ENCODE peak calls at places on chromosomes 7 and 10, in six cellular contexts. X is nucleus accumbens, O is neural crest cell, T is EL, H is stomach, R is fibroblast of the aortic adventitia. E is an unnamed sample.

GRCh38 chr10:100129424-100129823 is 47.8 kb upstream of the CPN1 start:
- DNase-seq in X (no peak), O (no peak), T (no peak), H (no peak), R (no peak), E (no peak)

GRCh38 chr10:100138921-100139496 is 46.8 kb downstream of the ERLIN1 start:
- DNase-seq in X (no peak), O (no peak), T (no peak), H (no peak), R (peak), E (no peak)

GRCh38 chr7:24888653-24889052 is 91.3 kb downstream of the OSBPL3 start:
- DNase-seq in X (no peak), O (no peak), T (no peak), H (no peak), R (no peak), E (no peak)

GRCh38 chr7:6438427-6438826 is 9.3 kb downstream of the DAGLB start:
- DNase-seq in X (no peak), O (no peak), T (no peak), H (no peak), R (no peak), E (no peak)

GRCh38 chr10:29689001-29689400 is 54.2 kb upstream of the SVIL start:
- DNase-seq in X (no peak), O (no peak), T (peak), H (no peak), R (peak), E (no peak)

GRCh38 chr7:151031011-151031410 is 2.8 kb downstream of the ABCB8 start:
- DNase-seq in X (no peak), O (no peak), T (no peak), H (no peak), R (no peak), E (no peak)

GRCh38 chr10:32771217-32771616 is 186.8 kb downstream of the ITGB1 start:
- DNase-seq in X (no peak), O (no peak), T (no peak), H (no peak), R (no peak), E (no peak)

GRCh38 chr7:122803323-122803722 is 82.9 kb downstream of the CADPS2 start:
- DNase-seq in X (no peak), O (peak), T (no peak), H (no peak), R (peak), E (no peak)

GRCh38 chr7:115477193-115477651 is 553.3 kb downstream of the TFEC start:
- DNase-seq in X (no peak), O (peak), T (peak), H (no peak), R (no peak), E (no peak)

GRCh38 chr10:45418859-45419672 is 45.0 kb downstream of the ALOX5 start:
- DNase-seq in X (peak), O (peak), T (peak), H (peak), R (peak), E (no peak)

GRCh38 chr10:58106211-58107035 is 161.3 kb downstream of the IPMK start:
- DNase-seq in X (no peak), O (no peak), T (no peak), H (no peak), R (no peak), E (no peak)

GRCh38 chr10:101066890-101067355 is 5.1 kb downstream of the KAZALD1 start:
- DNase-seq in X (no peak), O (no peak), T (no peak), H (peak), R (peak), E (peak)

GRCh38 chr7:155921804-155922506 is 109.7 kb upstream of the SHH start:
- DNase-seq in X (no peak), O (no peak), T (no peak), H (peak), R (no peak), E (peak)

GRCh38 chr10:53453196-53453595 is 680.6 kb upstream of the MBL2 start:
- DNase-seq in X (no peak), O (no peak), T (no peak), H (no peak), R (no peak), E (no peak)

GRCh38 chr7:16811555-16811954 is 6.8 kb upstream of the AGR2 start:
- DNase-seq in X (no peak), O (no peak), T (peak), H (no peak), R (peak), E (no peak)

GRCh38 chr7:156650042-156650441 is 9.5 kb downstream of the RNF32 start:
- DNase-seq in X (no peak), O (no peak), T (peak), H (peak), R (no peak), E (no peak)

GRCh38 chr7:117188949-117189348 is 133.9 kb downstream of the WNT2 start:
- DNase-seq in X (no peak), O (no peak), T (peak), H (no peak), R (no peak), E (no peak)

GRCh38 chr10:28930520-28931495 is 253.5 kb downstream of the BAMBI start:
- DNase-seq in X (no peak), O (no peak), T (no peak), H (no peak), R (no peak), E (no peak)

GRCh38 chr10:109978481-109978880 is 29.3 kb upstream of the ADD3 start:
- DNase-seq in X (peak), O (peak), T (peak), H (peak), R (peak), E (peak)

GRCh38 chr10:62924344-62924748 is 108.2 kb upstream of the EGR2 start:
- DNase-seq in X (no peak), O (no peak), T (no peak), H (no peak), R (no peak), E (peak)

GRCh38 chr10:125079091-125079600 is 81.2 kb downstream of the CTBP2 start:
- DNase-seq in X (no peak), O (no peak), T (no peak), H (no peak), R (no peak), E (no peak)

GRCh38 chr7:135147899-135148721 is at the start of gene TMEM140:
- DNase-seq in X (no peak), O (no peak), T (peak), H (peak), R (peak), E (peak)

E was measured in T47D.